ENCODE peak calls at places on chromosomes 4 and X, in ten cellular contexts. P is progenitor cell of endocrine pancreas, B is GM13977, X is fibroblast of pulmonary artery, I is upper lobe of left lung, U is WTC11, T is MCF 10A, H is neural progenitor cell, S is RWPE1, F is mucosa of descending colon. J is an unnamed sample.

GRCh38 chr4:51943221-51943620 is 76.9 kb downstream of the LRRC66 start:
- DNase-seq in T (peak), I (no peak), H (no peak), S (peak), B (no peak), X (peak), P (no peak), F (no peak), U (no peak), J (no peak)

GRCh38 chr4:181612240-181612639 is 631.0 kb upstream of the TENM3 start:
- DNase-seq in T (no peak), X (no peak), B (no peak), H (no peak), U (no peak), F (no peak), I (no peak), S (no peak), P (no peak), J (no peak)

GRCh38 chr4:157265281-157265680 is 44.8 kb downstream of the GRIA2 start:
- DNase-seq in S (peak), P (no peak), F (no peak), X (peak), B (no peak), T (peak), U (peak), H (peak), I (no peak), J (no peak)

GRCh38 chr4:101064541-101065180 is 282.7 kb downstream of the PPP3CA start:
- DNase-seq in B (no peak), P (no peak), S (no peak), F (no peak), I (no peak), H (no peak), U (no peak), X (no peak), T (no peak), J (no peak)

GRCh38 chrX:122868626-122869025 is 315.5 kb upstream of the GRIA3 start:
- DNase-seq in F (no peak), H (no peak), T (no peak), B (no peak), I (no peak), U (no peak), S (no peak), P (no peak), X (no peak), J (no peak)

GRCh38 chrX:47217852-47218279 is 615 bp upstream of the CDK16 start:
- DNase-seq in P (peak), T (peak), F (peak), X (peak), B (peak), S (peak), I (no peak), U (peak), H (peak), J (peak)

GRCh38 chr4:55125763-55126541 is 557 bp upstream of the KDR start:
- DNase-seq in H (peak), X (peak), F (no peak), P (no peak), I (no peak), S (no peak), U (peak), B (no peak), T (peak), J (no peak)

GRCh38 chrX:30577362-30577961 is at the start of gene TASL:
- DNase-seq in T (no peak), X (no peak), F (no peak), B (peak), I (no peak), S (no peak), P (no peak), U (no peak), H (no peak), J (no peak)

GRCh38 chr4:74473155-74473811 is 28.3 kb downstream of the AREG start:
- DNase-seq in U (no peak), F (no peak), T (peak), B (no peak), H (no peak), S (peak), P (no peak), I (no peak), X (peak), J (no peak)

GRCh38 chr4:70801265-70801809 is 38.4 kb downstream of the GRSF1 start:
- DNase-seq in T (no peak), H (no peak), X (no peak), F (no peak), B (peak), S (no peak), U (no peak), P (no peak), I (no peak), J (no peak)

GRCh38 chr4:4960574-4960973 is 58.7 kb downstream of the CYTL1 start:
- DNase-seq in I (no peak), S (no peak), B (no peak), H (no peak), F (no peak), X (no peak), U (no peak), P (no peak), T (no peak), J (no peak)

GRCh38 chrX:47191331-47191730 is 2.3 kb upstream of the UBA1 start:
- DNase-seq in F (peak), S (peak), T (peak), X (no peak), B (no peak), H (peak), I (no peak), U (peak), P (no peak), J (no peak)

GRCh38 chrX:139691843-139692505 is 16.0 kb downstream of the MCF2 start:
- DNase-seq in S (no peak), T (no peak), H (peak), B (peak), U (peak), I (peak), X (no peak), P (peak), F (no peak), J (no peak)

GRCh38 chrX:78710146-78710545 is 37.4 kb upstream of the LPAR4 start:
- DNase-seq in T (no peak), X (no peak), B (no peak), F (no peak), S (no peak), H (no peak), I (no peak), P (no peak), U (no peak), J (no peak)

GRCh38 chrX:101619336-101619735 is 1.5 kb upstream of the ARMCX6 start:
- DNase-seq in T (peak), F (no peak), B (no peak), U (peak), X (no peak), P (no peak), I (no peak), S (no peak), H (peak), J (no peak)

GRCh38 chr4:119103263-119103662 is 32.4 kb upstream of the MYOZ2 start:
- DNase-seq in I (no peak), F (no peak), P (no peak), T (peak), H (no peak), X (peak), U (no peak), S (peak), B (no peak), J (no peak)

GRCh38 chr4:1009647-1010521 is 1.5 kb upstream of the FGFRL1 start:
- DNase-seq in P (peak), T (peak), S (peak), I (peak), B (peak), F (peak), U (peak), H (peak), X (peak), J (no peak)

GRCh38 chrX:30302957-30303356 is 6.2 kb downstream of the NR0B1 start:
- DNase-seq in T (peak), F (no peak), I (no peak), X (no peak), P (no peak), S (peak), B (no peak), H (peak), U (no peak), J (no peak)

GRCh38 chr4:15891312-15891711 is 47.2 kb downstream of the FGFBP1 start:
- DNase-seq in H (no peak), P (no peak), I (no peak), T (no peak), S (no peak), U (no peak), B (peak), F (no peak), X (no peak), J (no peak)

GRCh38 chrX:39152106-39152649 is 350.9 kb downstream of the MID1IP1 start:
- DNase-seq in X (no peak), H (peak), F (peak), B (no peak), T (peak), P (peak), S (peak), U (peak), I (peak), J (no peak)

GRCh38 chrX:12360389-12360788 is 222.1 kb downstream of the FRMPD4 start:
- DNase-seq in H (no peak), S (peak), U (no peak), I (no peak), P (no peak), F (no peak), X (peak), B (no peak), T (peak), J (no peak)

GRCh38 chr4:181618038-181618618 is 625.1 kb upstream of the TENM3 start:
- DNase-seq in S (no peak), P (no peak), X (no peak), U (no peak), I (no peak), F (no peak), B (no peak), T (no peak), H (no peak), J (no peak)

GRCh38 chrX:50973199-50973598 is 62.7 kb downstream of the BMP15 start:
- DNase-seq in P (no peak), B (no peak), I (no peak), S (no peak), F (no peak), X (no peak), U (no peak), H (no peak), T (no peak), J (no peak)

GRCh38 chr4:78809295-78809694 is 33.1 kb downstream of the BMP2K start:
- DNase-seq in B (no peak), X (no peak), T (no peak), S (no peak), P (no peak), U (no peak), I (no peak), F (no peak), H (no peak), J (no peak)

GRCh38 chr4:101418055-101418454 is 70.7 kb upstream of the PPP3CA start:
- DNase-seq in B (peak), U (no peak), P (no peak), X (no peak), S (no peak), T (no peak), F (no peak), H (no peak), I (no peak), J (no peak)

GRCh38 chr4:83503974-83504373 is 19.1 kb upstream of the ABRAXAS1 start:
- DNase-seq in I (no peak), X (no peak), B (no peak), T (no peak), P (no peak), H (no peak), F (no peak), S (no peak), U (no peak), J (no peak)

GRCh38 chr4:19381068-19381467 is 870.6 kb upstream of the SLIT2 start:
- DNase-seq in T (peak), P (no peak), X (peak), U (no peak), S (peak), I (no peak), B (no peak), H (no peak), F (no peak), J (no peak)

GRCh38 chr4:47468686-47469365 is 5.3 kb upstream of the COMMD8 start:
- DNase-seq in I (no peak), T (no peak), X (peak), P (no peak), H (no peak), B (no peak), S (no peak), U (no peak), F (no peak), J (no peak)

GRCh38 chr4:103904126-103904525 is 184.3 kb upstream of the TACR3 start:
- DNase-seq in B (no peak), S (no peak), T (no peak), P (no peak), U (no peak), I (no peak), X (no peak), H (no peak), F (no peak), J (no peak)

GRCh38 chrX:108699368-108699767 is 37.0 kb downstream of the IRS4 start:
- DNase-seq in B (peak), U (no peak), P (no peak), H (peak), T (peak), S (peak), F (no peak), X (peak), I (no peak), J (no peak)
- TF ChIP-seq CTCF in B (peak), U (no peak), P (peak), H (peak), T (peak), S (no peak), F (no peak), X (peak), I (no peak), J (peak)

GRCh38 chr4:92268642-92269041 is 35.1 kb upstream of the GRID2 start:
- DNase-seq in I (no peak), X (no peak), S (no peak), F (no peak), T (no peak), B (no peak), P (no peak), U (no peak), H (no peak), J (no peak)

GRCh38 chr4:92265066-92265465 is 38.7 kb upstream of the GRID2 start:
- DNase-seq in S (no peak), F (no peak), T (no peak), B (no peak), U (no peak), H (no peak), I (no peak), X (peak), P (no peak), J (no peak)

GRCh38 chr4:92265798-92266197 is 38.0 kb upstream of the GRID2 start:
- DNase-seq in I (no peak), P (no peak), H (no peak), F (no peak), S (no peak), B (no peak), T (no peak), X (no peak), U (no peak), J (no peak)

GRCh38 chr4:92266521-92266920 is 37.2 kb upstream of the GRID2 start:
- DNase-seq in P (no peak), B (no peak), F (no peak), S (no peak), U (no peak), H (no peak), I (no peak), T (no peak), X (no peak), J (no peak)

GRCh38 chr4:92270908-92271307 is 32.9 kb upstream of the GRID2 start:
- DNase-seq in F (no peak), B (no peak), I (no peak), H (peak), X (peak), P (no peak), S (no peak), U (no peak), T (peak), J (no peak)
- TF ChIP-seq CTCF in F (no peak), B (no peak), I (no peak), H (peak), X (no peak), P (peak), S (no peak), U (no peak), T (no peak), J (no peak)

GRCh38 chr4:169068423-169068822 is 58.4 kb upstream of the CBR4 start:
- DNase-seq in U (peak), H (no peak), T (no peak), I (no peak), F (no peak), P (no peak), X (no peak), S (no peak), B (no peak), J (no peak)
- TF ChIP-seq CTCF in U (no peak), H (no peak), T (no peak), I (no peak), F (no peak), P (no peak), X (no peak), S (no peak), B (no peak), J (no peak)

GRCh38 chrX:149628280-149628679 is 3.3 kb downstream of the TMEM185A start:
- DNase-seq in B (no peak), T (peak), I (no peak), S (peak), X (no peak), P (no peak), H (no peak), F (no peak), U (no peak), J (no peak)

GRCh38 chrX:149631293-149632165 is at the start of gene TMEM185A:
- DNase-seq in X (peak), F (peak), B (peak), U (peak), P (peak), H (peak), T (peak), S (peak), I (peak), J (peak)

GRCh38 chrX:149629730-149630387 is 1.7 kb downstream of the TMEM185A start:
- DNase-seq in T (no peak), B (no peak), U (no peak), S (no peak), H (no peak), I (no peak), P (no peak), F (no peak), X (no peak), J (no peak)

GRCh38 chrX:149628768-149629167 is 2.8 kb downstream of the TMEM185A start:
- DNase-seq in F (no peak), T (no peak), X (no peak), B (no peak), H (no peak), I (no peak), P (no peak), U (no peak), S (no peak), J (no peak)

GRCh38 chrX:149630681-149631292 is 805 bp downstream of the TMEM185A start:
- DNase-seq in P (no peak), T (peak), F (no peak), U (no peak), B (no peak), S (peak), X (peak), H (no peak), I (no peak), J (no peak)
- TF ChIP-seq CTCF in P (peak), T (no peak), F (no peak), U (no peak), B (no peak), S (no peak), X (peak), H (no peak), I (no peak), J (peak)

DNA sequence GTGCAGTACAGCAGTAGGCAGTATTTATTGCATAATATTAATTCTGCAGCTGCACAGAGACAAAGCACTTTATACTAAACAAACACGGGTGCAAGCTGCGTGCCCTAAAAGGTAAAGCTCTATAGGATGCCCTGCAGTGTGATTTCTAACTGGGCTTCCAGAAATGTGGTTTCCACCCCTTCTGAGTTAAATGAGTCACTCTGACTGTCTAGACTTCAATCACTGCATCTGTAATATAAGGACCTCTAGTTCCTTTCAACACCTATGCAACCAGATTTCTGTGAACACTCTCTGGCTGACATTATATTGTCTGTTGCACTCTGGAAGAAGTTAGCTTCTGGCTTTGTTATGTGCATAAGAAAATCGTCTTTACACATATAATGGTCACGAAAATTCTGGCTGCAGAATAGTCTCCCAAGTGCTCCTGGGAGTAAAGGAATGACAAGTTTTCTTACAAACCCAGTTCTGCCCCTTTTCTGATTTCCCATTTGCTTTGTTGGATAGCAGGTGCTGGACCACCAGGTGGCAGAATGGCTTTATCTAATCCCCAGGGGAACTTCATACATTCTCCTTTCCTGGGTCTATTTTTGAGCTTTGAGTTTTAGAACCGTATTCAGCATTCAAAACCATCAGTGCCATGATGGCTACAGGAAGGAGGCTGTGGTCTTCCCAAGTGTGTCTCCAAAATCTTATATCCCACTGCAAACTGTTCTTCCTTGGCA is 842.2 kb downstream of the STIM2 start:
- DNase-seq in H (peak), B (peak), F (no peak), T (peak), S (peak), I (no peak), U (peak), X (no peak), P (no peak), J (no peak)
- TF ChIP-seq CTCF in H (peak), B (peak), F (no peak), T (no peak), S (peak), I (no peak), U (peak), X (no peak), P (peak), J (peak)

GRCh38 chr4:112563431-112564200 is 47.6 kb upstream of the NEUROG2 start:
- DNase-seq in T (no peak), B (no peak), S (no peak), P (no peak), I (no peak), F (no peak), U (no peak), X (no peak), H (no peak), J (no peak)

GRCh38 chr4:112560084-112560483 is 44.1 kb upstream of the NEUROG2 start:
- DNase-seq in X (no peak), H (no peak), I (no peak), T (no peak), U (no peak), F (no peak), B (no peak), P (no peak), S (no peak), J (no peak)

GRCh38 chr4:112567536-112567935 is 51.6 kb upstream of the NEUROG2 start:
- DNase-seq in H (no peak), U (no peak), X (no peak), T (no peak), F (no peak), B (no peak), S (no peak), I (no peak), P (no peak), J (no peak)

GRCh38 chr4:112562254-112562653 is 46.3 kb upstream of the NEUROG2 start:
- DNase-seq in H (no peak), I (no peak), T (no peak), F (no peak), U (no peak), X (no peak), P (no peak), B (no peak), S (no peak), J (no peak)

DNA sequence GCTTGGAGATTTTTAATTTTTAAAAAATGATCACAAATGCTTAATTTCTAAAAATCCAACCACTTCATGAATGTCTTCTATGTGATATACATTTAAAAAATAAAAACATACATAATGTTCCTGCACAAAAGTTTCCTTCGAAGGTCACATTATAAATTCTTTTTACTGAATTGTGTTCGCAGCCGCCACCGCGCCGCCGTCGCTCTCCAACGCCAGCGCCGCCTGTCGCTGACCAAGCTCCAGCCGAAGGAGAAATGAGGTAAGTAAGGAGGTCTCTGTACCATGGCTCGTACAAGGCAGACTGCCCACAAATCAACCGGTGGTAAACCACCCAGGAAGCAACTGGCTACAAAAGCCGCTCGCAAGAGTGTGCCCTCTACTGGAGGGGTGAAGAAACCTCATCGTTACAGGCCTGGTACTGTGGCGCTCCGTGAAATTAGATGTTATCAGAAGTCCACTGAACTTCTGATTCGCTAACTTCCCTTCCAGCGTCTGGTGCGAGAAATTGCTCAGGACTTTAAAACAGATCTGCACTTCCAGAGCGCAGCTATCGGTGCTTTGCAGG is 48.8 kb upstream of the NEUROG2 start:
- DNase-seq in U (peak), S (no peak), F (no peak), T (no peak), I (peak), X (no peak), H (no peak), B (no peak), P (no peak), J (no peak)
- TF ChIP-seq CTCF in U (peak), S (no peak), F (no peak), T (no peak), I (no peak), X (no peak), H (peak), B (no peak), P (no peak), J (no peak)

GRCh38 chr4:82268826-82269193 is 105.0 kb downstream of the HNRNPD start:
- DNase-seq in S (no peak), U (no peak), F (no peak), T (no peak), P (no peak), H (no peak), B (no peak), I (no peak), X (no peak), J (no peak)

GRCh38 chr4:82266345-82266744 is 107.4 kb downstream of the HNRNPD start:
- DNase-seq in X (no peak), I (no peak), F (no peak), H (no peak), U (no peak), T (no peak), P (no peak), S (no peak), B (no peak), J (no peak)

GRCh38 chr4:82268050-82268825 is 105.6 kb downstream of the HNRNPD start:
- DNase-seq in B (peak), F (no peak), T (peak), U (peak), X (peak), I (no peak), S (peak), H (peak), P (peak), J (no peak)
- TF ChIP-seq CTCF in B (peak), F (peak), T (peak), U (peak), X (peak), I (peak), S (peak), H (peak), P (peak), J (peak)